ENCODE peak calls at places on chromosomes 16 and 17, in eight cellular contexts. X is HT1080, R is HEK293T, B is left cardiac atrium, T is RCC 7860, L is T-cell, C is iPS-NIHi11, I is fibroblast of the aortic adventitia. N is an unnamed sample.
A peak's percentile ranks its signal among the peaks of the same experiment; 100 is the strongest.

GRCh38 chr17:17892009-17892408 is 55.2 kb upstream of the SREBF1 start:
- DNase-seq in X (no peak), R (no peak), B (no peak), T (no peak), L (no peak), C (no peak), I (no peak), N (no peak)

GRCh38 chr17:358491-359133 is 6.0 kb upstream of the RPH3AL start:
- DNase-seq in X (no peak), R (no peak), B (no peak), T (no peak), L (no peak), C (no peak), I (no peak), N (no peak)

GRCh38 chr17:28071891-28072606 is 29.6 kb downstream of the NLK start:
- DNase-seq in X (no peak), R (no peak), B (no peak), T (no peak), L (no peak), C (no peak), I (no peak), N (no peak)

GRCh38 chr17:43092891-43093290 is 32.3 kb downstream of the BRCA1 start:
- DNase-seq in X (no peak), R (no peak), B (no peak), T (no peak), L (no peak), C (no peak), I (peak; percentile 29), N (no peak)

GRCh38 chr16:20899503-20900298 is 457 bp downstream of the DCUN1D3 start:
- DNase-seq in X (no peak), R (peak; percentile 15), B (no peak), T (no peak), L (no peak), C (no peak), I (no peak), N (peak; percentile 51)

GRCh38 chr16:14456793-14457481 is 173.1 kb downstream of the PARN start:
- DNase-seq in X (peak; percentile 50), R (no peak), B (no peak), T (no peak), L (no peak), C (no peak), I (peak; percentile 28), N (no peak)

GRCh38 chr17:72984145-72984924 is 108.2 kb downstream of the SLC39A11 start:
- DNase-seq in X (peak; percentile 90), R (no peak), B (no peak), T (peak; percentile 62), L (no peak), C (no peak), I (peak; percentile 87), N (no peak)

GRCh38 chr17:35086931-35087573 is 23.5 kb upstream of the RFFL start:
- DNase-seq in X (no peak), R (no peak), B (no peak), T (peak; percentile 31), L (no peak), C (no peak), I (no peak), N (no peak)

GRCh38 chr17:55259684-55260111 is 5.1 kb upstream of the HLF start:
- DNase-seq in X (no peak), R (no peak), B (no peak), T (no peak), L (no peak), C (no peak), I (no peak), N (no peak)

GRCh38 chr17:76546556-76547182 is 6.8 kb downstream of the PRCD start:
- DNase-seq in X (peak; percentile 97), R (no peak), B (no peak), T (peak; percentile 86), L (no peak), C (no peak), I (peak; percentile 91), N (no peak)

GRCh38 chr17:869567-870530 is 87.7 kb downstream of the MRM3 start:
- DNase-seq in X (peak; percentile 15), R (no peak), B (peak; percentile 54), T (peak; percentile 84), L (no peak), C (no peak), I (peak; percentile 83), N (peak; percentile 65)

GRCh38 chr17:39235555-39236221 is 9.9 kb upstream of the STAC2 start:
- DNase-seq in X (peak; percentile 62), R (peak; percentile 80), B (no peak), T (peak; percentile 59), L (peak; percentile 32), C (peak; percentile 89), I (peak; percentile 45), N (no peak)

GRCh38 chr16:27195068-27195741 is 8.1 kb upstream of the KDM8 start:
- DNase-seq in X (no peak), R (no peak), B (no peak), T (no peak), L (no peak), C (no peak), I (no peak), N (no peak)

GRCh38 chr16:85327731-85328664 is 215.7 kb upstream of the CIBAR2 start:
- DNase-seq in X (peak; percentile 29), R (peak; percentile 70), B (peak; percentile 70), T (no peak), L (no peak), C (peak; percentile 80), I (no peak), N (no peak)

GRCh38 chr16:12896562-12896961 is 4.8 kb upstream of the SHISA9 start:
- DNase-seq in X (peak; percentile 18), R (no peak), B (no peak), T (peak; percentile 36), L (no peak), C (peak; percentile 29), I (no peak), N (no peak)

N was measured in Right ventricle myocardium superior.